ENCODE peak calls at places on chromosomes 11 and 22, in nine cellular contexts. C, O, I, N, Y, A, E, J and K are unnamed samples.

GRCh38 chr22:31969789-31970489 is 25.6 kb downstream of the YWHAH start:
- DNase-seq in N (peak; percentile 71), A (peak; percentile 79), E (peak; percentile 68), C (peak; percentile 40), O (peak; percentile 81), J (peak; percentile 83), Y (peak; percentile 81), I (no peak), K (peak; percentile 62)

GRCh38 chr11:124080319-124081001 is 34.8 kb upstream of the VWA5A start:
- DNase-seq in C (no peak), J (no peak), O (no peak), E (peak; percentile 83), I (no peak), N (no peak), A (no peak), Y (no peak), K (no peak)

GRCh38 chr11:65356394-65356972 is 1.9 kb downstream of the TIGD3 start:
- DNase-seq in O (no peak), E (no peak), J (no peak), C (no peak), Y (no peak), A (no peak), N (no peak), I (no peak), K (no peak)

GRCh38 chr22:28032896-28033295 is 113.8 kb upstream of the PITPNB start:
- DNase-seq in I (no peak), O (no peak), Y (no peak), J (no peak), N (no peak), E (peak; percentile 65), C (no peak), A (no peak), K (peak; percentile 59)

GRCh38 chr11:41659990-41660389 is 200.5 kb upstream of the LRRC4C start:
- DNase-seq in I (no peak), O (no peak), Y (no peak), J (no peak), E (no peak), N (no peak), C (no peak), A (no peak), K (peak; percentile 44)

GRCh38 chr22:29301716-29302401 is 4.6 kb upstream of the GAS2L1 start:
- DNase-seq in A (no peak), N (no peak), I (no peak), O (no peak), C (no peak), Y (no peak), E (no peak), J (no peak), K (no peak)

GRCh38 chr11:127044535-127044934 is 44.0 kb upstream of the KIRREL3 start:
- DNase-seq in C (no peak), E (no peak), O (no peak), A (no peak), N (no peak), Y (no peak), J (no peak), I (no peak), K (no peak)

GRCh38 chr11:64263021-64263946 is 12.0 kb downstream of the PLCB3 start:
- DNase-seq in J (no peak), O (no peak), N (no peak), A (no peak), E (no peak), C (no peak), Y (no peak), I (no peak), K (no peak)

GRCh38 chr11:12701815-12702214 is 27.6 kb downstream of the TEAD1 start:
- DNase-seq in O (no peak), C (no peak), J (no peak), Y (no peak), N (no peak), I (no peak), A (no peak), E (no peak), K (peak; percentile 42)

GRCh38 chr22:45268958-45269844 is 15.5 kb upstream of the UPK3A start:
- DNase-seq in E (peak; percentile 84), Y (peak; percentile 74), C (peak; percentile 88), J (peak; percentile 93), I (peak; percentile 99), O (peak; percentile 91), N (peak; percentile 88), A (peak; percentile 86), K (peak; percentile 93)

GRCh38 chr11:132499661-132500060 is 1032.6 kb downstream of the OPCML start:
- DNase-seq in N (no peak), A (no peak), Y (no peak), C (no peak), J (no peak), I (no peak), E (no peak), O (no peak), K (no peak)

GRCh38 chr11:106087815-106088435 is 10.5 kb downstream of the AASDHPPT start:
- DNase-seq in I (no peak), Y (peak; percentile 19), J (peak; percentile 23), N (peak; percentile 3), A (peak; percentile 61), E (peak; percentile 59), C (peak; percentile 8), O (peak; percentile 25), K (peak; percentile 40)

GRCh38 chr11:3201677-3202181 is 16.9 kb downstream of the MRGPRG start:
- DNase-seq in A (no peak), N (no peak), C (no peak), E (no peak), J (no peak), I (peak; percentile 46), O (no peak), Y (no peak), K (no peak)

GRCh38 chr11:45798793-45799441 is 6.0 kb upstream of the SLC35C1 start:
- DNase-seq in O (no peak), N (no peak), C (no peak), A (no peak), E (peak; percentile 80), Y (no peak), J (peak; percentile 30), I (no peak), K (no peak)

GRCh38 chr11:100525635-100526034 is 161.5 kb upstream of the ARHGAP42 start:
- DNase-seq in J (no peak), A (peak; percentile 40), E (peak; percentile 1), O (no peak), C (no peak), Y (no peak), N (no peak), I (no peak), K (peak; percentile 15)

GRCh38 chr22:49025791-49026475 is 801.7 kb downstream of the BRD1 start:
- DNase-seq in E (no peak), N (no peak), J (no peak), Y (no peak), I (no peak), C (no peak), O (no peak), A (no peak), K (no peak)

GRCh38 chr11:38005597-38005996 is 1407.6 kb upstream of the RAG2 start:
- DNase-seq in N (no peak), J (no peak), Y (no peak), I (no peak), C (no peak), A (no peak), O (no peak), E (no peak), K (no peak)

GRCh38 chr22:24086310-24086709 is 75.2 kb downstream of the CABIN1 start:
- DNase-seq in J (no peak), Y (no peak), C (no peak), I (no peak), A (no peak), E (no peak), N (no peak), O (no peak), K (no peak)

GRCh38 chr22:38176170-38176741 is 5.4 kb downstream of the PLA2G6 start:
- DNase-seq in C (no peak), N (no peak), I (no peak), Y (peak; percentile 57), O (no peak), A (no peak), E (no peak), J (peak; percentile 90), K (peak; percentile 55)

GRCh38 chr22:49334589-49334873 is 493.1 kb downstream of the BRD1 start:
- DNase-seq in A (no peak), Y (no peak), E (no peak), I (no peak), C (no peak), J (no peak), O (no peak), N (no peak), K (no peak)

GRCh38 chr11:65321828-65322495 is 7.3 kb downstream of the CDC42EP2 start:
- DNase-seq in C (no peak), J (no peak), N (no peak), O (no peak), I (no peak), A (no peak), Y (no peak), E (no peak), K (peak; percentile 76)

GRCh38 chr11:9525116-9525515 is 48.4 kb upstream of the WEE1 start:
- DNase-seq in J (no peak), I (no peak), A (no peak), N (no peak), O (no peak), Y (no peak), E (no peak), C (no peak), K (no peak)

GRCh38 chr11:110121204-110121603 is 28.0 kb downstream of the ZC3H12C start:
- DNase-seq in J (peak; percentile 38), A (no peak), N (no peak), O (no peak), E (no peak), C (no peak), I (no peak), Y (no peak), K (no peak)

GRCh38 chr11:78573271-78574035 is 1.2 kb downstream of the NARS2 start:
- DNase-seq in E (no peak), C (no peak), J (no peak), Y (no peak), I (no peak), O (no peak), N (no peak), A (peak; percentile 31), K (no peak)

GRCh38 chr11:2975594-2975993 is 16.5 kb downstream of the NAP1L4 start:
- DNase-seq in O (peak; percentile 57), J (peak; percentile 53), C (peak; percentile 20), I (no peak), E (peak; percentile 61), A (peak; percentile 66), N (peak; percentile 54), Y (no peak), K (peak; percentile 28)

GRCh38 chr11:115706735-115707134 is 202.5 kb upstream of the CADM1 start:
- DNase-seq in N (no peak), C (no peak), I (no peak), A (no peak), O (no peak), J (peak; percentile 46), Y (no peak), E (no peak), K (no peak)

GRCh38 chr11:94767292-94767690 is 865 bp upstream of the AMOTL1 start:
- DNase-seq in N (no peak), Y (no peak), A (no peak), I (no peak), J (no peak), E (no peak), C (no peak), O (no peak), K (no peak)

GRCh38 chr11:19968860-19969259 is 191.4 kb downstream of the DBX1 start:
- DNase-seq in I (peak; percentile 13), J (no peak), C (no peak), A (no peak), Y (no peak), N (no peak), E (no peak), O (no peak), K (no peak)

GRCh38 chr11:68839953-68840641 is 1.6 kb downstream of the CPT1A start:
- DNase-seq in A (peak; percentile 74), E (peak; percentile 89), I (no peak), N (no peak), J (no peak), Y (no peak), O (no peak), C (no peak), K (peak; percentile 28)

GRCh38 chr22:22098457-22099193 is 116.0 kb upstream of the TOP3B start:
- DNase-seq in I (no peak), Y (no peak), E (no peak), O (no peak), J (no peak), A (peak; percentile 78), N (peak; percentile 57), C (no peak), K (no peak)

GRCh38 chr22:24521791-24522245 is 26.7 kb downstream of the UPB1 start:
- DNase-seq in Y (peak; percentile 56), O (peak; percentile 74), I (no peak), N (peak; percentile 57), E (peak; percentile 33), J (peak; percentile 46), C (no peak), A (peak; percentile 74), K (peak; percentile 68)